ENCODE peak calls at places on chromosomes 16 and 17, in six cellular contexts. V, C, B, X, I and E are unnamed samples.
A peak's percentile ranks its signal among the peaks of the same experiment; 100 is the strongest.

GRCh38 chr16:84982434-84982833 is 28.9 kb downstream of the ZDHHC7 start:
- DNase-seq in V (no peak), C (no peak), B (no peak), X (no peak), I (no peak), E (no peak)

GRCh38 chr16:10219742-10220141 is 37.5 kb upstream of the GRIN2A start:
- DNase-seq in V (no peak), C (no peak), B (no peak), X (no peak), I (no peak), E (no peak)

GRCh38 chr16:81035398-81035974 is at the start of gene ATMIN:
- DNase-seq in V (peak; percentile 78), C (peak; percentile 86), B (peak; percentile 95), X (peak; percentile 17), I (peak; percentile 77), E (peak; percentile 69)

GRCh38 chr17:78345172-78345571 is 14.7 kb downstream of the SOCS3 start:
- DNase-seq in V (no peak), C (no peak), B (no peak), X (no peak), I (no peak), E (no peak)

GRCh38 chr16:59567496-59567895 is 833.4 kb upstream of the GOT2 start:
- DNase-seq in V (no peak), C (no peak), B (no peak), X (no peak), I (no peak), E (no peak)

GRCh38 chr16:19323596-19323995 is 38.1 kb downstream of the CLEC19A start:
- DNase-seq in V (no peak), C (no peak), B (no peak), X (no peak), I (no peak), E (no peak)

GRCh38 chr17:62981933-62982332 is 15.9 kb downstream of the TANC2 start:
- DNase-seq in V (no peak), C (no peak), B (no peak), X (no peak), I (peak; percentile 68), E (no peak)

GRCh38 chr17:74815671-74816370 is 39.7 kb upstream of the NAT9 start:
- DNase-seq in V (no peak), C (no peak), B (no peak), X (no peak), I (no peak), E (no peak)

GRCh38 chr16:27767971-27768591 is 218.1 kb downstream of the KATNIP start:
- DNase-seq in V (no peak), C (no peak), B (no peak), X (no peak), I (no peak), E (no peak)

GRCh38 chr17:53571342-53571741 is 251.4 kb upstream of the KIF2B start:
- DNase-seq in V (no peak), C (no peak), B (no peak), X (no peak), I (no peak), E (no peak)

GRCh38 chr16:55242667-55243066 is 81.3 kb upstream of the IRX6 start:
- DNase-seq in V (no peak), C (no peak), B (no peak), X (no peak), I (no peak), E (no peak)

GRCh38 chr17:50331085-50331791 is 14.7 kb upstream of the XYLT2 start:
- DNase-seq in V (no peak), C (no peak), B (peak; percentile 64), X (peak; percentile 14), I (peak; percentile 99), E (no peak)

GRCh38 chr17:18184143-18185007 is 747 bp downstream of the ALKBH5 start:
- DNase-seq in V (no peak), C (no peak), B (peak; percentile 91), X (no peak), I (peak; percentile 55), E (no peak)

GRCh38 chr17:73944366-73944765 is 259.1 kb upstream of the RPL38 start:
- DNase-seq in V (no peak), C (no peak), B (no peak), X (no peak), I (no peak), E (no peak)

GRCh38 chr17:35479271-35479670 is 30.7 kb upstream of the SLFN13 start:
- DNase-seq in V (no peak), C (no peak), B (no peak), X (no peak), I (no peak), E (no peak)

GRCh38 chr16:81650281-81650680 is 128.8 kb upstream of the PLCG2 start:
- DNase-seq in V (no peak), C (no peak), B (no peak), X (no peak), I (no peak), E (no peak)

GRCh38 chr17:77148109-77148958 is 7.6 kb downstream of the SEC14L1 start:
- DNase-seq in V (no peak), C (no peak), B (no peak), X (no peak), I (no peak), E (no peak)

GRCh38 chr16:27894441-27894840 is 169.1 kb downstream of the GSG1L start:
- DNase-seq in V (no peak), C (no peak), B (no peak), X (no peak), I (no peak), E (no peak)

GRCh38 chr16:27311897-27312303 is 1.9 kb upstream of the IL4R start:
- DNase-seq in V (no peak), C (no peak), B (no peak), X (no peak), I (no peak), E (no peak)

GRCh38 chr17:57572062-57572461 is 173.0 kb downstream of the CCDC182 start:
- DNase-seq in V (no peak), C (no peak), B (no peak), X (no peak), I (no peak), E (no peak)

GRCh38 chr16:47308601-47309000 is 152.3 kb downstream of the ITFG1 start:
- DNase-seq in V (no peak), C (no peak), B (no peak), X (no peak), I (peak; percentile 2), E (no peak)